ENCODE peak calls at places on chromosomes 7 and 10, in six cellular contexts. Z is HEK293T; T is HFFc6; H is activated naive CD4-positive, alpha-beta T cell treated with anti-CD3 and anti-CD28 coated beads, Interleukin-2, amount 10 ng/mL, durations not matched to agents 7 days and 5 days; V is Peyer's patch; G is LoVo. I is an unnamed sample.

GRCh38 chr7:31850601-31851000 is 163.6 kb downstream of the PPP1R17 start:
- DNase-seq in Z (no peak), T (no peak), H (no peak), V (no peak), G (no peak), I (no peak)

GRCh38 chr10:60312818-60313588 is 76.7 kb downstream of the ANK3 start:
- DNase-seq in Z (no peak), T (peak; percentile 50), H (no peak), V (no peak), G (no peak), I (no peak)

GRCh38 chr7:131952365-131952764 is 395.9 kb upstream of the PODXL start:
- DNase-seq in Z (no peak), T (no peak), H (no peak), V (no peak), G (no peak), I (no peak)

GRCh38 chr10:17227367-17228080 is 517 bp upstream of the VIM start:
- DNase-seq in Z (no peak), T (no peak), H (peak; percentile 40), V (no peak), G (no peak), I (no peak)

GRCh38 chr10:129765664-129766550 is 198.2 kb downstream of the EBF3 start:
- DNase-seq in Z (no peak), T (no peak), H (no peak), V (peak; percentile 25), G (no peak), I (no peak)

GRCh38 chr7:29657288-29657687 is 93.7 kb downstream of the PRR15 start:
- DNase-seq in Z (no peak), T (no peak), H (no peak), V (no peak), G (no peak), I (no peak)

GRCh38 chr7:42207420-42207819 is 29.6 kb downstream of the GLI3 start:
- DNase-seq in Z (no peak), T (no peak), H (no peak), V (no peak), G (no peak), I (no peak)

GRCh38 chr10:21969326-21970287 is 33.9 kb downstream of the DNAJC1 start:
- DNase-seq in Z (no peak), T (peak; percentile 20), H (no peak), V (no peak), G (no peak), I (no peak)

GRCh38 chr7:72334733-72335132 is 77.4 kb downstream of the CALN1 start:
- DNase-seq in Z (no peak), T (no peak), H (no peak), V (no peak), G (no peak), I (no peak)

GRCh38 chr10:127006453-127006852 is 101.2 kb downstream of the DOCK1 start:
- DNase-seq in Z (no peak), T (no peak), H (no peak), V (no peak), G (no peak), I (no peak)

GRCh38 chr10:73494213-73494612 is 1.6 kb downstream of the PPP3CB start:
- DNase-seq in Z (no peak), T (no peak), H (no peak), V (no peak), G (no peak), I (no peak)

GRCh38 chr7:142646274-142646895 is 102.9 kb upstream of the PRSS1 start:
- DNase-seq in Z (no peak), T (no peak), H (no peak), V (no peak), G (no peak), I (no peak)

GRCh38 chr10:62769574-62770242 is 34.8 kb upstream of the ADO start:
- DNase-seq in Z (no peak), T (no peak), H (no peak), V (no peak), G (no peak), I (no peak)

GRCh38 chr7:76409537-76409936 is at the start of gene SSC4D:
- DNase-seq in Z (peak; percentile 6), T (no peak), H (no peak), V (no peak), G (no peak), I (no peak)

GRCh38 chr7:84194484-84195260 is at the start of gene SEMA3A:
- DNase-seq in Z (peak; percentile 52), T (peak; percentile 72), H (peak; percentile 49), V (peak; percentile 48), G (peak; percentile 72), I (peak; percentile 39)

GRCh38 chr10:73768881-73769280 is 13.0 kb upstream of the CHCHD1 start:
- DNase-seq in Z (no peak), T (no peak), H (peak; percentile 84), V (peak; percentile 76), G (no peak), I (no peak)

GRCh38 chr10:110151467-110151866 is 55.9 kb upstream of the MXI1 start:
- DNase-seq in Z (no peak), T (no peak), H (no peak), V (peak; percentile 92), G (peak; percentile 71), I (no peak)

GRCh38 chr7:83677180-83677866 is 28.4 kb upstream of the SEMA3E start:
- DNase-seq in Z (peak; percentile 32), T (peak; percentile 46), H (no peak), V (no peak), G (peak; percentile 84), I (no peak)